ENCODE peak calls at places on chromosome 6, in nine cellular contexts. U is tibial artery; K is H7; P is CD8-positive, alpha-beta T cell; H is left lung; R is heart left ventricle; Z is fibroblast of lung; L is stomach; C is ovary. I is an unnamed sample. For H3K27me3 and H3K36me3, the result is how much of the 10 kb centered on the place peaks cover.

GRCh38 chr6:97958143-97958542 is 675.1 kb upstream of the MMS22L start:
- DNase-seq in R (peak), C (no peak), K (peak), L (no peak), H (peak), Z (no peak), P (no peak), U (no peak), I (peak)

GRCh38 chr6:31497595-31498476 is at the start of gene MICB:
- DNase-seq in H (peak), C (peak), Z (peak), P (peak), K (peak), U (peak), L (peak), R (peak), I (peak)

GRCh38 chr6:42403415-42403814 is 48.3 kb downstream of the TRERF1 start:
- DNase-seq in P (no peak), R (no peak), L (no peak), C (no peak), H (no peak), Z (peak), U (no peak), K (no peak), I (no peak)

GRCh38 chr6:159104931-159105330 is 60.1 kb upstream of the TAGAP start:
- DNase-seq in L (no peak), R (no peak), Z (no peak), K (no peak), P (peak), H (no peak), C (no peak), U (peak), I (no peak)

GRCh38 chr6:150320450-150320849 is 48.4 kb upstream of the IYD start:
- DNase-seq in U (peak), P (no peak), Z (peak), R (peak), L (peak), K (no peak), H (no peak), C (peak), I (peak)

GRCh38 chr6:129402244-129402643 is 307.7 kb downstream of the ARHGAP18 start:
- DNase-seq in L (no peak), R (no peak), C (no peak), Z (peak), U (no peak), P (no peak), K (no peak), H (no peak), I (peak)

GRCh38 chr6:10461850-10462249 is 47.0 kb upstream of the TFAP2A start:
- DNase-seq in P (no peak), H (no peak), U (no peak), C (no peak), L (no peak), Z (no peak), K (no peak), R (no peak), I (no peak)

GRCh38 chr6:13761361-13762036 is 49.9 kb upstream of the RANBP9 start:
- DNase-seq in P (no peak), K (no peak), C (no peak), R (no peak), L (no peak), U (no peak), Z (peak), H (no peak), I (no peak)

GRCh38 chr6:15668918-15669317 is 6.1 kb upstream of the DTNBP1 start:
- DNase-seq in L (no peak), H (no peak), K (no peak), P (no peak), C (no peak), R (no peak), U (no peak), Z (no peak), I (no peak)

GRCh38 chr6:41066867-41067304 is 5.3 kb downstream of the OARD1 start:
- DNase-seq in K (peak), Z (peak), C (peak), P (peak), U (no peak), H (no peak), R (peak), L (peak), I (peak)

GRCh38 chr6:113632220-113632864 is 224.8 kb upstream of the MARCKS start:
- DNase-seq in Z (peak), L (peak), C (no peak), H (no peak), K (no peak), U (peak), R (peak), P (no peak), I (peak)
- H3K4me3 ChIP-seq in Z (peak), L (peak), C (no peak), H (no peak), K (no peak), U (peak), R (no peak), P (no peak), I (peak)

GRCh38 chr6:27286141-27286540 is 25.9 kb downstream of the POM121L2 start:
- DNase-seq in C (no peak), U (no peak), P (no peak), Z (no peak), H (no peak), K (no peak), R (no peak), L (no peak), I (no peak)
- H3K27me3 ChIP-seq in C (under half), U (under half), P (half or more), Z (under half), H (half or more), K (under half), R (half or more), L (under half), I (under half)

GRCh38 chr6:144688713-144689112 is 403.6 kb downstream of the UTRN start:
- DNase-seq in U (no peak), C (no peak), L (no peak), Z (no peak), P (no peak), H (no peak), R (no peak), K (no peak), I (no peak)
- H3K36me3 ChIP-seq in U (under half), C (under half), L (under half), Z (under half), P (under half), H (under half), R (under half), K (under half), I (under half)

DNA sequence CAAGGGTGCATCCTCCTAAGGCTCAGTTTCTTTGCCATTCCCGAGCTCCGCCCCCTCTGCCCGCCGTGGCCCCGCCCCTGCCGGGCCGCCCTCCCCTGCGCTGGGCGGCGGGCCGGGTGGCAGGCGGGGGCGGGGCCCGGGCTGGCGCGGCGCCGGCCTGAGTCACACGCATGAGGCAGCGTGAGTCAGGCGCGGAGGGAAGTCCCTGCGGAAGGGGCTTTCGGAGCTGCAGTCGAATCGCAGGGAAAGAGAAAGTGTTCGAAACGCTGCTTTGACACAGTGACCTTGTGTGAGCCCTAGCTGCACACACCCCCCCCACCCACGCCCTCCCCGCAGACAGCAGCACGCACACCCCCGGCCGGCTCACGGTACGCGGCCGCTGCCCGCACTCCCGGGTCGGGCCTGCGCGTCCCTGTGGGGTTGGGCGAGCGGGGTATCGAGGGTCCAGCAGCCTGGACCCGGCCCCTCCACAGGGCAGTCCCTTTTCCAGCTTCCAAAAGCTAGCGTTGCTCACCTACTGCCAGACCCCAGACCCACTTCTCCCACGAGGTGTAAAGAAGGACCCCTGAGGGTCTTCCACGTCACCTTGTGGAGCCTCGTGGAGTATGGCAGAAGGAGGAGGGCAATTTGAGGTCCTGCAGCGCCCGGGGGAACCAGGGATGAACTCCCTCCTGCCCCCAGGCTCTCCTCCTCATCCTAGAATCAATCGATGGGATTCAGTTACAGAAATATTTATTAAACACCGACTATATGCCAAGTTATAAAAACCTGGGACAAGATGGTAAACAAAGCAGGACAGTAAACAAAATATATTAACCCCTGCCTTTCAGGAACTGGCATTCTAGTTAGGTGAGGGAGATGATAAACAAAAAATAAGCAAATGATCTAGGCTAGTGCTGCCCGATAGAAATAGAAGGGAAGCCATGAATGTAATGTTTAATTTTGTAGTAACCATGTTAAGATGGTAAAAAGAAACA is 12.4 kb upstream of the HMGA1 start:
- DNase-seq in H (peak), U (peak), P (peak), L (peak), K (peak), Z (peak), R (peak), C (peak), I (peak)
- H3K4me3 ChIP-seq in H (peak), U (peak), P (peak), L (peak), K (peak), Z (peak), R (peak), C (peak), I (peak)

GRCh38 chr6:50714487-50715379 is 1.4 kb downstream of the TFAP2D start:
- DNase-seq in U (no peak), P (no peak), H (no peak), R (no peak), Z (no peak), K (peak), C (no peak), L (no peak), I (no peak)
- H3K27me3 ChIP-seq in U (under half), P (under half), H (half or more), R (half or more), Z (under half), K (half or more), C (under half), L (under half), I (under half)

DNA sequence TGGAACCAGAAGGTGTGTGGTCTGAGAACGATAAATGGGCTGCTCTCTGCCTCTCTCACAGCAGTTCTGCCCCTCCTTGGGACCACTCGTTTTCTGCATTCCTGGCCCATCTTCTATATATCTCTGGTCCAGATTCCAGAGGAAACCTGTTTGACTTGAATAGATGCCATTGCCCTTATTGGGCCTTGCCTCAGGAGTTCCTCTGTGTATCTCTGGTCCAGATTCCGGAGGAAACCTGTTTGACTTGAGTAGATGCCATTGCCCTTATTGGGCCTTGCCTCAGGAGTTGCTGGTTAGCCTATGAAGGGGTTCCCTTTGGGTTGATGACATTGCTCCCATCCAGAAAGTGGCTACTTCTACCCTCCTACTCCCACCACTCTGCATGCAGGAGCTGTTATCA is 189.4 kb downstream of the SLC16A10 start:
- DNase-seq in H (no peak), C (no peak), Z (no peak), L (no peak), U (no peak), R (no peak), K (no peak), P (no peak), I (no peak)
- H3K36me3 ChIP-seq in H (under half), C (under half), Z (under half), L (half or more), U (half or more), R (under half), K (under half), P (under half), I (half or more)

GRCh38 chr6:117548797-117549301 is 53.5 kb downstream of the GOPC start:
- DNase-seq in P (peak), U (no peak), K (no peak), Z (peak), H (no peak), C (no peak), L (no peak), R (no peak), I (peak)
- H3K4me3 ChIP-seq in P (peak), U (no peak), K (no peak), Z (no peak), H (no peak), C (no peak), L (no peak), R (no peak), I (no peak)

GRCh38 chr6:165654144-165654543 is 8.9 kb downstream of the PDE10A start:
- DNase-seq in Z (no peak), P (no peak), K (no peak), U (no peak), L (no peak), H (peak), R (no peak), C (no peak), I (no peak)
- H3K27me3 ChIP-seq in Z (under half), P (under half), K (under half), U (under half), L (under half), H (under half), R (under half), C (under half), I (under half)

I was measured in MG63.